ENCODE peak calls at places on chromosome 4, in five cellular contexts. I is esophagus squamous epithelium, D is PC-3, Z is esophagus muscularis mucosa, L is ovary. O is an unnamed sample. For H3K4me1, the result is how much of the 10 kb centered on the place peaks cover.

GRCh38 chr4:128191115-128191897 is 96.3 kb downstream of the PGRMC2 start:
- DNase-seq in I (no peak), D (peak), Z (no peak), L (peak), O (peak)

GRCh38 chr4:122038896-122039295 is 87.0 kb upstream of the TRPC3 start:
- DNase-seq in I (no peak), D (no peak), Z (no peak), L (no peak), O (no peak)

GRCh38 chr4:74006009-74006476 is 7.6 kb upstream of the CXCL5 start:
- DNase-seq in I (no peak), D (peak), Z (no peak), L (no peak), O (no peak)

GRCh38 chr4:16764622-16765021 is 133.8 kb downstream of the LDB2 start:
- DNase-seq in I (no peak), D (peak), Z (no peak), L (no peak), O (no peak)

GRCh38 chr4:37890501-37891220 is at the start of gene TBC1D1:
- DNase-seq in I (peak), D (peak), Z (no peak), L (peak), O (peak)

GRCh38 chr4:55546633-55547460 is at the start of gene CLOCK:
- DNase-seq in I (peak), D (peak), Z (peak), L (peak), O (peak)

GRCh38 chr4:88672987-88673386 is 24.6 kb downstream of the NAP1L5 start:
- DNase-seq in I (no peak), D (peak), Z (no peak), L (no peak), O (no peak)

GRCh38 chr4:40976343-40976742 is 226.6 kb downstream of the NSUN7 start:
- DNase-seq in I (no peak), D (peak), Z (no peak), L (no peak), O (no peak)

GRCh38 chr4:77501851-77502250 is 103.8 kb upstream of the CXCL13 start:
- DNase-seq in I (no peak), D (no peak), Z (no peak), L (no peak), O (no peak)

GRCh38 chr4:136742330-136742729 is 790.0 kb downstream of the PCDH18 start:
- DNase-seq in I (no peak), D (peak), Z (no peak), L (no peak), O (no peak)

GRCh38 chr4:76704133-76704881 is 193.6 kb downstream of the SOWAHB start:
- DNase-seq in I (no peak), D (peak), Z (no peak), L (no peak), O (peak)

GRCh38 chr4:121936101-121936500 is 15.8 kb downstream of the TRPC3 start:
- DNase-seq in I (no peak), D (no peak), Z (peak), L (no peak), O (no peak)

GRCh38 chr4:94545296-94545695 is 93.6 kb downstream of the PDLIM5 start:
- DNase-seq in I (no peak), D (peak), Z (no peak), L (no peak), O (no peak)

GRCh38 chr4:160129439-160129838 is 1026.6 kb downstream of the RAPGEF2 start:
- DNase-seq in I (no peak), D (peak), Z (no peak), L (no peak), O (no peak)

GRCh38 chr4:148090503-148091476 is 351.4 kb downstream of the NR3C2 start:
- DNase-seq in I (no peak), D (no peak), Z (peak), L (no peak), O (no peak)

GRCh38 chr4:125703443-125703842 is 388.7 kb downstream of the FAT4 start:
- DNase-seq in I (no peak), D (peak), Z (no peak), L (no peak), O (no peak)

GRCh38 chr4:24912252-24913098 is at the start of gene CCDC149:
- DNase-seq in I (no peak), D (peak), Z (no peak), L (peak), O (peak)

GRCh38 chr4:57233391-57233790 is 123.2 kb upstream of the IGFBP7 start:
- DNase-seq in I (no peak), D (peak), Z (no peak), L (no peak), O (no peak)

GRCh38 chr4:113223001-113223400 is 173.5 kb downstream of the ANK2 start:
- DNase-seq in I (no peak), D (no peak), Z (no peak), L (no peak), O (no peak)

GRCh38 chr4:136319789-136320470 is 1212.4 kb downstream of the PCDH18 start:
- DNase-seq in I (no peak), D (peak), Z (no peak), L (no peak), O (no peak)

GRCh38 chr4:52038109-52038912 is at the start of gene SGCB:
- DNase-seq in I (peak), D (peak), Z (no peak), L (peak), O (peak)

GRCh38 chr4:166003811-166004210 is 130.8 kb downstream of the TLL1 start:
- DNase-seq in I (no peak), D (peak), Z (no peak), L (no peak), O (no peak)

GRCh38 chr4:172708184-172708583 is 460.4 kb upstream of the GALNT7 start:
- DNase-seq in I (no peak), D (no peak), Z (no peak), L (no peak), O (no peak)

GRCh38 chr4:168514249-168514852 is 17.5 kb downstream of the PALLD start:
- DNase-seq in I (no peak), D (peak), Z (no peak), L (no peak), O (no peak)
- TF ChIP-seq CTCF in I (peak), D (peak), Z (peak), L (peak), O (no peak)

GRCh38 chr4:6450709-6451108 is 21.7 kb downstream of the PPP2R2C start:
- DNase-seq in I (no peak), D (no peak), Z (no peak), L (no peak), O (no peak)
- H3K4me1 ChIP-seq in I (under half), D (under half), Z (under half), L (under half), O (under half)

GRCh38 chr4:97153042-97153441 is 990.2 kb downstream of the STPG2 start:
- DNase-seq in I (no peak), D (peak), Z (no peak), L (no peak), O (no peak)
- TF ChIP-seq CTCF in I (no peak), D (peak), Z (no peak), L (no peak), O (no peak)

GRCh38 chr4:30840571-30840970 is 120.4 kb downstream of the PCDH7 start:
- DNase-seq in I (no peak), D (no peak), Z (no peak), L (no peak), O (no peak)

GRCh38 chr4:30839583-30840520 is 119.7 kb downstream of the PCDH7 start:
- DNase-seq in I (no peak), D (peak), Z (no peak), L (no peak), O (no peak)

GRCh38 chr4:30844861-30845582 is 124.9 kb downstream of the PCDH7 start:
- DNase-seq in I (no peak), D (no peak), Z (no peak), L (no peak), O (no peak)

GRCh38 chr4:30842142-30842541 is 122.0 kb downstream of the PCDH7 start:
- DNase-seq in I (no peak), D (no peak), Z (no peak), L (no peak), O (no peak)

GRCh38 chr4:30842689-30843088 is 122.5 kb downstream of the PCDH7 start:
- DNase-seq in I (no peak), D (no peak), Z (no peak), L (no peak), O (no peak)
- H3K4me1 ChIP-seq in I (under half), D (under half), Z (under half), L (under half), O (under half)

GRCh38 chr4:6005175-6005574 is 13.1 kb downstream of the C4orf50 start:
- DNase-seq in I (no peak), D (no peak), Z (no peak), L (no peak), O (no peak)
- TF ChIP-seq CTCF in I (no peak), D (no peak), Z (no peak), L (no peak), O (no peak)